ENCODE peak calls at places on chromosomes 6 and 20, in four cellular contexts. O, N, J and E are unnamed samples.

GRCh38 chr20:23186808-23187207 is 100.7 kb upstream of the CD93 start:
- DNase-seq in N (no peak), O (no peak), J (no peak), E (no peak)

GRCh38 chr20:39939241-39939865 is 749.7 kb downstream of the MAFB start:
- DNase-seq in N (no peak), O (no peak), J (peak; percentile 52), E (no peak)

GRCh38 chr6:83352413-83352812 is 78.4 kb downstream of the ME1 start:
- DNase-seq in O (no peak), N (no peak), J (no peak), E (no peak)

GRCh38 chr6:164133095-164133494 is 718.6 kb downstream of the QKI start:
- DNase-seq in J (peak; percentile 44), N (no peak), O (no peak), E (no peak)

GRCh38 chr6:3825851-3826581 is 23.2 kb upstream of the FAM50B start:
- DNase-seq in J (peak; percentile 96), O (peak; percentile 96), N (peak; percentile 85), E (peak; percentile 81)

GRCh38 chr20:24934101-24934661 is 14.9 kb upstream of the CST7 start:
- DNase-seq in J (no peak), O (no peak), N (peak; percentile 68), E (no peak)

GRCh38 chr6:99130897-99131873 is 183.4 kb upstream of the FBXL4 start:
- DNase-seq in N (no peak), O (no peak), J (no peak), E (no peak)

GRCh38 chr20:7579888-7580287 is 360.4 kb downstream of the HAO1 start:
- DNase-seq in N (no peak), J (no peak), O (no peak), E (no peak)

GRCh38 chr20:25065044-25065624 is 7.2 kb upstream of the ACSS1 start:
- DNase-seq in O (no peak), J (no peak), N (peak; percentile 61), E (no peak)

GRCh38 chr6:15481414-15481813 is 181.4 kb downstream of the DTNBP1 start:
- DNase-seq in J (no peak), N (no peak), O (no peak), E (no peak)

GRCh38 chr6:27545271-27546046 is 72.6 kb upstream of the ZNF184 start:
- DNase-seq in J (no peak), N (no peak), O (peak; percentile 57), E (no peak)

GRCh38 chr6:116465246-116465645 is 4.1 kb downstream of the CALHM6 start:
- DNase-seq in N (no peak), O (no peak), J (no peak), E (no peak)

GRCh38 chr6:44072452-44072958 is 54.7 kb downstream of the MRPL14 start:
- DNase-seq in J (no peak), O (no peak), N (no peak), E (no peak)

GRCh38 chr6:146546440-146546839 is 2.8 kb downstream of the RAB32 start:
- DNase-seq in O (peak; percentile 93), N (no peak), J (peak; percentile 76), E (no peak)

GRCh38 chr20:13220194-13220856 is 749 bp upstream of the ISM1 start:
- DNase-seq in O (peak; percentile 34), J (no peak), N (no peak), E (peak; percentile 39)

GRCh38 chr20:55386686-55387085 is 618.6 kb downstream of the CBLN4 start:
- DNase-seq in N (no peak), J (no peak), O (no peak), E (no peak)

GRCh38 chr6:4224082-4224978 is 89.0 kb upstream of the ECI2 start:
- DNase-seq in N (no peak), O (no peak), J (peak; percentile 49), E (no peak)

GRCh38 chr6:150435832-150436231 is 67.0 kb downstream of the IYD start:
- DNase-seq in J (no peak), N (no peak), O (no peak), E (no peak)

GRCh38 chr20:48189177-48189576 is 403.9 kb upstream of the SULF2 start:
- DNase-seq in J (no peak), O (peak; percentile 8), N (no peak), E (no peak)

GRCh38 chr6:126625019-126625418 is 285.1 kb downstream of the CENPW start:
- DNase-seq in O (peak; percentile 49), J (peak; percentile 35), N (no peak), E (no peak)

GRCh38 chr6:121849477-121849876 is 414.0 kb downstream of the GJA1 start:
- DNase-seq in J (peak; percentile 43), N (peak; percentile 48), O (peak; percentile 84), E (peak; percentile 32)

GRCh38 chr6:121886223-121886830 is 450.9 kb downstream of the GJA1 start:
- DNase-seq in J (no peak), N (no peak), O (peak; percentile 68), E (no peak)

DNA sequence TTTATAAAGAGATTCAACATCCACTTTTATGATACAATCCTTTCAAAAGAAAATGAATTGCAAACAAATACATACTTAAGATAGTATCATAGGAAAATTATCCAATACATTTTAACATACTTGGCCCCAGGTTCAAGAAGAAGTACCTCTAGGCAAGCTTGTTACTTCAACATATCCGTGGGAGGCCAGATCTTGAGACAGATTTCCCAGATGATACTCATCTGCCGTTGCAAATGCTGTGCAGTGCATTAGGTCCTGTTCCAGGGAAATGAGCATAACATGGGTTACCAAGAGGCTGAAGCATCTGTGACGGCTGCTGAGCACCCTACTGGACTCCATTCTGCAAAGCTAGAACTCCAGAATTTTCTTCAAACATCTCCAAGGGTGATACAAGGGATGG is 15.6 kb downstream of the RMND1 start:
- DNase-seq in J (no peak), N (no peak), O (no peak), E (no peak)
- H3K4me3 ChIP-seq in J (no peak overlapping the region), N (no peak overlapping the region), O (no peak overlapping the region), E (no peak overlapping the region)

DNA sequence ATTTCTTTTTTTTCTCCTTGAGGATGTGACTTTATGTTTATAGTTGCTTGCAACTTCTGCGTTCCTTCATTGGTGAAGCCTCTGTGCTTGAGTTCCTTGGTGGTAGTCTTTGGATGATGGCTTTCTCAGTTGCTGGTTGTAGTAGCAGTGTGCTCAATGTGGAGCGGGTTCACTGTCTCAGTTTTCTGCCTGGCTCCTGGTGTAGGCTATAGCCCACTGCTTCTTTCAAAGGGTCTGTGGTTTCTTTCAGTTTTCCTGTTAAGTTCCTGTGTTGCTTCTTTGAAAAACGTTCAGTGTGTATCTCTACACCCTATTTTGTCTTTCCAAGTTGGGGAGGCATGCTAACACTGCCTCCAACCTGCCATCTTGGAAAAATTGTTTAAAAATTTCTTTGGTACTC is 33.9 kb upstream of the ZBTB24 start:
- DNase-seq in O (no peak), N (no peak), J (no peak), E (no peak)
- H3K4me3 ChIP-seq in O (no peak overlapping the region), N (no peak overlapping the region), J (no peak overlapping the region), E (no peak overlapping the region)

GRCh38 chr6:21742238-21742660 is 148.7 kb downstream of the SOX4 start:
- DNase-seq in O (peak; percentile 94), N (no peak), J (no peak), E (no peak)
- H3K4me3 ChIP-seq in O (no peak overlapping the region), N (no peak overlapping the region), J (no peak overlapping the region), E (no peak overlapping the region)

GRCh38 chr20:16528078-16528477 is 45.2 kb downstream of the KIF16B start:
- DNase-seq in J (peak; percentile 62), O (peak; percentile 95), N (peak; percentile 85), E (peak; percentile 76)
- H3K4me3 ChIP-seq in J (no peak overlapping the region), O (peak overlapping the region; percentile 3), N (no peak overlapping the region), E (no peak overlapping the region)

GRCh38 chr6:36116066-36116465 is 14.2 kb upstream of the MAPK13 start:
- DNase-seq in N (no peak), O (no peak), J (no peak), E (no peak)
- H3K4me3 ChIP-seq in N (no peak overlapping the region), O (no peak overlapping the region), J (no peak overlapping the region), E (no peak overlapping the region)